ENCODE peak calls at places on chromosome 6, in six cellular contexts. F is activated T-helper 1 cell treated with anti-CD3 and anti-CD28 coated beads, Interleukin-2, amount 50 U/mL, for 16 hours; L is Right ventricle myocardium inferior; U is EL; Y is HuH-7.5; R is mucosa of descending colon. W is an unnamed sample.

GRCh38 chr6:108948252-108948651 is 100.0 kb downstream of the ARMC2 start:
- DNase-seq in L (peak), R (no peak), Y (no peak), U (no peak), F (no peak), W (no peak)

GRCh38 chr6:39302669-39303424 is 11.4 kb downstream of the KCNK17 start:
- DNase-seq in L (peak), R (peak), U (peak), Y (peak), F (peak), W (peak)

GRCh38 chr6:15516923-15517560 is 145.8 kb downstream of the DTNBP1 start:
- DNase-seq in L (no peak), U (no peak), F (no peak), Y (no peak), R (no peak), W (peak)

GRCh38 chr6:74075323-74075722 is 379.3 kb downstream of the CD109 start:
- DNase-seq in L (peak), F (no peak), Y (no peak), R (no peak), U (no peak), W (no peak)

GRCh38 chr6:38676236-38676973 is 26.5 kb downstream of the GLO1 start:
- DNase-seq in L (no peak), F (no peak), U (no peak), Y (no peak), R (no peak), W (no peak)

GRCh38 chr6:40444811-40445210 is 142.4 kb downstream of the LRFN2 start:
- DNase-seq in Y (no peak), R (no peak), U (no peak), F (no peak), L (no peak), W (no peak)

GRCh38 chr6:4727671-4728435 is 48.4 kb upstream of the CDYL start:
- DNase-seq in L (no peak), F (no peak), R (peak), Y (no peak), U (no peak), W (no peak)

GRCh38 chr6:130009148-130009547 is 9.2 kb upstream of the L3MBTL3 start:
- DNase-seq in U (no peak), F (no peak), R (no peak), Y (no peak), L (no peak), W (no peak)

GRCh38 chr6:85472744-85473143 is 22.9 kb downstream of the NT5E start:
- DNase-seq in U (peak), Y (no peak), R (no peak), L (no peak), F (no peak), W (no peak)

GRCh38 chr6:124056884-124057283 is 253.2 kb downstream of the NKAIN2 start:
- DNase-seq in Y (no peak), F (no peak), R (no peak), U (no peak), L (no peak), W (no peak)

GRCh38 chr6:45922728-45923351 is 92.8 kb downstream of the CLIC5 start:
- DNase-seq in F (peak), U (peak), Y (peak), R (peak), L (no peak), W (peak)

GRCh38 chr6:167652042-167652700 is 174.5 kb upstream of the AFDN start:
- DNase-seq in F (no peak), U (no peak), R (no peak), L (no peak), Y (no peak), W (no peak)

GRCh38 chr6:40626886-40627285 is 39.7 kb upstream of the LRFN2 start:
- DNase-seq in F (no peak), R (no peak), U (peak), L (no peak), Y (no peak), W (no peak)

GRCh38 chr6:16154904-16155303 is 26.0 kb downstream of the MYLIP start:
- DNase-seq in Y (no peak), U (peak), F (no peak), R (no peak), L (no peak), W (no peak)